ENCODE peak calls at places on chromosomes 3 and 15, in nine cellular contexts. W is heart left ventricle; G is cardiac fibroblast; R is Panc1; E is AG04449; T is NB4; Q is fibroblast of mammary gland; Y is fibroblast of the aortic adventitia; Z is CD8-positive, alpha-beta T cell. N is an unnamed sample.

GRCh38 chr3:138241061-138241460 is 54.0 kb downstream of the ARMC8 start:
- DNase-seq in W (no peak), G (peak; percentile 27), T (no peak), E (no peak), Q (peak; percentile 29), R (no peak), Z (no peak), Y (peak; percentile 38), N (peak; percentile 4)

GRCh38 chr3:172369590-172370259 is 78.5 kb downstream of the GHSR start:
- DNase-seq in W (no peak), T (no peak), E (no peak), Y (no peak), G (no peak), Z (no peak), Q (no peak), R (no peak), N (no peak)

GRCh38 chr3:84223512-84223911 is 735.3 kb upstream of the CADM2 start:
- DNase-seq in R (no peak), Z (no peak), E (no peak), Q (no peak), T (no peak), G (no peak), W (no peak), Y (no peak), N (no peak)

GRCh38 chr3:61894988-61895935 is 333.9 kb downstream of the PTPRG start:
- DNase-seq in R (no peak), Y (peak; percentile 94), Q (peak; percentile 96), W (no peak), T (peak; percentile 42), Z (peak; percentile 53), E (no peak), G (peak; percentile 89), N (peak; percentile 77)

GRCh38 chr3:127083778-127084355 is 101.0 kb downstream of the PLXNA1 start:
- DNase-seq in E (no peak), Q (no peak), R (no peak), W (peak; percentile 51), Z (no peak), G (no peak), T (no peak), Y (no peak), N (no peak)

GRCh38 chr3:188807002-188807401 is 364.8 kb upstream of the TPRG1 start:
- DNase-seq in Z (no peak), W (no peak), Y (peak; percentile 25), T (no peak), Q (peak; percentile 37), R (no peak), E (no peak), G (peak; percentile 32), N (peak; percentile 43)

GRCh38 chr15:61275901-61276300 is 46.8 kb upstream of the RORA start:
- DNase-seq in Z (no peak), G (no peak), Y (no peak), T (no peak), E (no peak), Q (no peak), W (no peak), R (no peak), N (no peak)

GRCh38 chr3:195105389-195105788 is 165.6 kb downstream of the XXYLT1 start:
- DNase-seq in G (no peak), E (no peak), Z (no peak), T (peak; percentile 23), W (no peak), Y (no peak), Q (no peak), R (no peak), N (no peak)

GRCh38 chr3:181919375-181919774 is 207.7 kb downstream of the SOX2 start:
- DNase-seq in G (no peak), Q (peak; percentile 84), Y (no peak), Z (no peak), E (no peak), T (no peak), W (no peak), R (no peak), N (no peak)

GRCh38 chr3:131388400-131388799 is 6.8 kb downstream of the NUDT16 start:
- DNase-seq in E (no peak), Q (peak; percentile 66), Z (no peak), W (no peak), Y (peak; percentile 44), R (no peak), T (no peak), G (peak; percentile 56), N (peak; percentile 41)

GRCh38 chr3:149512073-149512782 is 37.7 kb downstream of the TM4SF4 start:
- DNase-seq in R (no peak), Q (peak; percentile 70), E (no peak), T (peak; percentile 61), Y (peak; percentile 75), G (peak; percentile 78), Z (peak; percentile 26), W (peak; percentile 68), N (peak; percentile 70)

GRCh38 chr3:191070201-191070600 is 128.8 kb upstream of the OSTN start:
- DNase-seq in Y (peak; percentile 87), G (peak; percentile 91), W (no peak), R (no peak), Q (peak; percentile 95), T (no peak), Z (no peak), E (peak; percentile 64), N (peak; percentile 81)

GRCh38 chr3:15601399-15602145 is at the start of the genes BTD and HACL1:
- DNase-seq in W (peak; percentile 97), T (peak; percentile 99), Z (peak; percentile 99), Q (peak; percentile 98), R (peak; percentile 96), Y (peak; percentile 99), E (peak; percentile 96), G (peak; percentile 99), N (peak; percentile 99)
- TF ChIP-seq CTCF in W (no peak), T (peak; percentile 5), Z (peak; percentile 24), Q (peak; percentile 14), R (no peak), Y (peak; percentile 33), E (peak; percentile 37), G (peak; percentile 26), N (peak; percentile 19)

GRCh38 chr3:98730338-98730737 is 32.8 kb upstream of the ST3GAL6 start:
- DNase-seq in Y (no peak), T (peak; percentile 67), R (no peak), Q (no peak), G (peak; percentile 79), W (no peak), Z (no peak), E (no peak), N (no peak)

GRCh38 chr3:98733055-98733777 is 29.9 kb upstream of the ST3GAL6 start:
- DNase-seq in E (no peak), Y (peak; percentile 61), G (peak; percentile 26), Q (no peak), T (peak; percentile 73), R (no peak), W (peak; percentile 76), Z (no peak), N (no peak)

GRCh38 chr3:98731138-98731537 is 32.0 kb upstream of the ST3GAL6 start:
- DNase-seq in E (no peak), Y (no peak), R (no peak), W (no peak), Q (no peak), G (no peak), Z (no peak), T (no peak), N (no peak)

GRCh38 chr3:98732239-98733054 is 30.7 kb upstream of the ST3GAL6 start:
- DNase-seq in Y (no peak), W (peak; percentile 83), E (no peak), Z (no peak), T (peak; percentile 72), Q (no peak), R (no peak), G (peak; percentile 50), N (no peak)

DNA sequence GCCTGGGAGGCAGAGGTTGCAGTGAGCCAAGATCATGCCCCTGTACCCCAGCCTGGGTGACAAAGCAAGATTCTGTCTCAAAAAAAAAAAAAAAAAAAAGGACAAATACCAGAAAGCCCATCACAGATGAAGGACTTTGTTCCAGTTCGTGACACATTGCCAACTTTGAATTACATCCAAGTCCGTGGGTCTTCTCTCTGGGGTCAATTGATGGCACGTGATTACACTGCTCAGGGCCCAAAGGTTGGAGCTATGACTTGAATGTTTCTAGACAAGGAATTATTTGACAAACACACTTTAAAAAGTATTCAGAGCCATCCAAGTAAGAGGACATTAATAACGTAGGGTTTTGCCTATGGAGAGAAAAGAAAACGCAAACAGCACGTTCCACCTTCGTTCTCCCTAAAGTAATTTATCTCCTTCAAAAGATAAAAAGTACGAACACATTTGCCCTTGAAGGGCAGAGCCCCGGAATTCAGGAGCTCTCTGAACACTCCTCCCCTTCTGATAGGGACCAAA is 31.4 kb upstream of the ST3GAL6 start:
- DNase-seq in W (no peak), G (no peak), Q (no peak), R (no peak), Z (no peak), Y (no peak), E (no peak), T (no peak), N (no peak)
- H3K4me3 ChIP-seq in W (peak overlapping the region; percentile 79), G (peak overlapping the region; percentile 93), Q (peak overlapping the region; percentile 58), R (peak overlapping the region; percentile 64), Z (peak overlapping the region; percentile 28), Y (peak overlapping the region; percentile 81), E (peak overlapping the region; percentile 68), T (peak overlapping the region; percentile 65), N (peak overlapping the region; percentile 64)

GRCh38 chr15:39125904-39126303 is 455.0 kb upstream of the THBS1 start:
- DNase-seq in G (peak; percentile 70), W (no peak), T (peak; percentile 56), E (no peak), R (no peak), Z (peak; percentile 22), Q (peak; percentile 67), Y (peak; percentile 49), N (peak; percentile 54)
- TF ChIP-seq CTCF in G (peak; percentile 61), W (peak; percentile 45), T (peak; percentile 80), E (peak; percentile 63), R (peak; percentile 54), Z (peak; percentile 59), Q (peak; percentile 67), Y (peak; percentile 51), N (peak; percentile 62)

DNA sequence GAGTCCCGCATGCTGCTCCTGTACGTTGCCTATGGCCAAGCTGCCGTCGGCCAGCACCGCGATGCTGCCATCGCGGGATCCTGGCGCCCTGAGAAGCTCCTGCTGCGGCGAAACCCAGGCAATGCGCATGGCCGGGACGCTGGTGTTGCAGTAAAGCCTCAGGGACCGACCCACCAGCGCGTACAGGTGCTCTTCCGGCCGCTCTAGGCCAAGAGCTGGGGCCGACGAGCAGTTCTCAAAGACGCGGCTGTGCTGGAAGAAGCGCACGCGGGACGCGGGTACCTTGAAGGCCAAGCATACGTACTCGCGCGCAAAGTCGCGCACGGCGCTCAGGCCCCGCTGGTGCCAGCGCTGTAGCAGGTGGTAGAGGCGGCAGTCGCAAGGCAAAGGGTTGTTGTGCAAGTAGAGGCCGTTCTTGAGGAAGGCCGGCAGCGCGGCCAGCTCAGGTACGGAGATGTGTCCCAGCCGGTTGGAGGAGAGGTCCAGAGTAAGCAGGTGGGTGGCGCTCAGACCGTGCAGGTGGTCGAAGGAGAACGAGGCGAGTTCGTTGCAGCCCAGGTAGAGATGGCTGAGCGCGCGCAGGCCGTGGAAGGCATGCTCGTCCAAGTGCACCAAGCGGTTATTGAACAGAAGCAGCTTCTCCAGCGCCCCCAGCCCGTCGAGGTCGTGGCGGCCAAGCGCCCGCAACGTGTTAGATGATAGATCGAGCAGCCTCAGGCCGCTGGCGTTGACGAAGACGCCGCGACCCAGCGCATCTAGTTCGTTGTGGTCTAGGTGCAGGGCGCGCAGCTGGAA is 868 bp downstream of the AMIGO3 start:
- DNase-seq in Q (no peak), G (no peak), E (no peak), W (peak; percentile 62), T (no peak), R (no peak), Z (no peak), Y (no peak), N (no peak)
- H3K4me3 ChIP-seq in Q (peak overlapping the region; percentile 46), G (peak overlapping the region; percentile 52), E (peak overlapping the region; percentile 62), W (peak overlapping the region; percentile 65), T (no peak overlapping the region), R (no peak overlapping the region), Z (peak overlapping the region; percentile 94), Y (peak overlapping the region; percentile 68), N (peak overlapping the region; percentile 64)